ENCODE peak calls at places on chromosomes 12 and 14, in six cellular contexts. K is cerebellar cortex, J is NCI-H1694, R is HEK293T, T is NCI-H1105 treated with DMSO at 0.1 percent for 48 hours, N is amniotic stem cell. Z is an unnamed sample.

GRCh38 chr12:54596526-54596946 is 8.1 kb upstream of the PPP1R1A start:
- DNase-seq in K (peak; percentile 84), J (peak; percentile 6), R (peak; percentile 74), T (peak; percentile 38), N (peak; percentile 32), Z (no peak)

GRCh38 chr14:95253039-95253620 is 66.6 kb downstream of the CLMN start:
- DNase-seq in K (no peak), J (no peak), R (no peak), T (no peak), N (no peak), Z (no peak)

GRCh38 chr12:20528208-20528607 is 159.9 kb downstream of the PDE3A start:
- DNase-seq in K (no peak), J (no peak), R (no peak), T (no peak), N (no peak), Z (no peak)

GRCh38 chr14:95056476-95056875 is 100.9 kb downstream of the DICER1 start:
- DNase-seq in K (no peak), J (no peak), R (no peak), T (peak; percentile 94), N (no peak), Z (no peak)

GRCh38 chr12:88391556-88391955 is 188.7 kb downstream of the KITLG start:
- DNase-seq in K (no peak), J (no peak), R (no peak), T (no peak), N (no peak), Z (no peak)

GRCh38 chr12:78959556-78959955 is 95.0 kb downstream of the SYT1 start:
- DNase-seq in K (peak; percentile 29), J (no peak), R (no peak), T (no peak), N (no peak), Z (no peak)

GRCh38 chr12:12837025-12837872 is 24.1 kb downstream of the DDX47 start:
- DNase-seq in K (peak; percentile 55), J (peak; percentile 78), R (peak; percentile 65), T (peak; percentile 62), N (peak; percentile 61), Z (peak; percentile 83)

GRCh38 chr14:61388976-61389576 is 67.7 kb downstream of the PRKCH start:
- DNase-seq in K (no peak), J (no peak), R (no peak), T (no peak), N (no peak), Z (no peak)

GRCh38 chr12:4353785-4354208 is 25.7 kb downstream of the FGF23 start:
- DNase-seq in K (peak; percentile 5), J (peak; percentile 9), R (peak; percentile 21), T (peak; percentile 36), N (no peak), Z (no peak)

GRCh38 chr14:55752580-55753365 is 172.8 kb downstream of the KTN1 start:
- DNase-seq in K (no peak), J (no peak), R (no peak), T (peak; percentile 70), N (no peak), Z (no peak)

GRCh38 chr14:75631453-75631831 is 29.2 kb downstream of the ERG28 start:
- DNase-seq in K (no peak), J (no peak), R (no peak), T (no peak), N (no peak), Z (no peak)

GRCh38 chr14:91284146-91284790 is 39.8 kb upstream of the GPR68 start:
- DNase-seq in K (no peak), J (no peak), R (peak; percentile 52), T (no peak), N (peak; percentile 39), Z (no peak)

GRCh38 chr14:87199371-87199770 is 793.6 kb downstream of the GALC start:
- DNase-seq in K (no peak), J (no peak), R (no peak), T (no peak), N (no peak), Z (no peak)

GRCh38 chr12:104258476-104259067 is 43.0 kb downstream of the TXNRD1 start:
- DNase-seq in K (no peak), J (no peak), R (no peak), T (no peak), N (no peak), Z (no peak)

GRCh38 chr14:39015360-39015961 is 87.6 kb downstream of the SEC23A start:
- DNase-seq in K (peak; percentile 35), J (peak; percentile 68), R (peak; percentile 34), T (peak; percentile 68), N (no peak), Z (no peak)

GRCh38 chr12:20099395-20099976 is 268.9 kb upstream of the PDE3A start:
- DNase-seq in K (no peak), J (no peak), R (no peak), T (no peak), N (no peak), Z (no peak)

GRCh38 chr14:50008562-50009355 is 107.6 kb downstream of the VCPKMT start:
- DNase-seq in K (no peak), J (no peak), R (no peak), T (no peak), N (no peak), Z (no peak)

GRCh38 chr14:75521415-75522199 is 662 bp upstream of the BATF start:
- DNase-seq in K (no peak), J (no peak), R (no peak), T (no peak), N (no peak), Z (no peak)

GRCh38 chr12:40784102-40784501 is 91.9 kb downstream of the CNTN1 start:
- DNase-seq in K (no peak), J (no peak), R (no peak), T (no peak), N (no peak), Z (no peak)

GRCh38 chr12:132494294-132495164 is 4.6 kb downstream of the FBRSL1 start:
- DNase-seq in K (no peak), J (no peak), R (no peak), T (no peak), N (no peak), Z (no peak)

GRCh38 chr14:103402700-103403099 is 17.5 kb downstream of the MARK3 start:
- DNase-seq in K (no peak), J (no peak), R (peak; percentile 38), T (no peak), N (no peak), Z (no peak)

GRCh38 chr14:61588419-61588901 is 106.9 kb upstream of the HIF1A start:
- DNase-seq in K (no peak), J (no peak), R (no peak), T (no peak), N (no peak), Z (no peak)

GRCh38 chr12:54052745-54053624 is 650 bp upstream of the HOXC4 start:
- DNase-seq in K (no peak), J (no peak), R (peak; percentile 41), T (no peak), N (no peak), Z (no peak)

GRCh38 chr14:69654109-69654508 is 42.7 kb downstream of the SUSD6 start:
- DNase-seq in K (no peak), J (no peak), R (no peak), T (no peak), N (no peak), Z (no peak)

GRCh38 chr12:47272412-47273190 is 192.8 kb upstream of the AMIGO2 start:
- DNase-seq in K (no peak), J (no peak), R (no peak), T (no peak), N (no peak), Z (no peak)

GRCh38 chr12:3998968-3999792 is 126.0 kb upstream of the PARP11 start:
- DNase-seq in K (no peak), J (no peak), R (no peak), T (no peak), N (no peak), Z (no peak)

GRCh38 chr12:124440841-124441381 is 126.5 kb downstream of the NCOR2 start:
- DNase-seq in K (no peak), J (no peak), R (no peak), T (no peak), N (no peak), Z (no peak)

GRCh38 chr12:11758838-11759509 is 109.5 kb downstream of the ETV6 start:
- DNase-seq in K (no peak), J (no peak), R (no peak), T (no peak), N (no peak), Z (no peak)

GRCh38 chr12:43893670-43894069 is 57.8 kb downstream of the TMEM117 start:
- DNase-seq in K (no peak), J (no peak), R (no peak), T (no peak), N (no peak), Z (no peak)

GRCh38 chr14:96126339-96126770 is 78.3 kb upstream of the BDKRB2 start:
- DNase-seq in K (no peak), J (no peak), R (no peak), T (no peak), N (no peak), Z (no peak)

GRCh38 chr12:48029811-48030650 is 25.8 kb upstream of the COL2A1 start:
- DNase-seq in K (no peak), J (no peak), R (no peak), T (no peak), N (no peak), Z (peak; percentile 63)

GRCh38 chr14:23138173-23138535 is 19.1 kb upstream of the CEBPE start:
- DNase-seq in K (no peak), J (no peak), R (no peak), T (no peak), N (no peak), Z (no peak)

GRCh38 chr14:87217023-87217422 is 776.0 kb downstream of the GALC start:
- DNase-seq in K (no peak), J (no peak), R (no peak), T (no peak), N (no peak), Z (no peak)

GRCh38 chr12:9120487-9121184 is 4.9 kb upstream of the A2M start:
- DNase-seq in K (no peak), J (no peak), R (no peak), T (no peak), N (no peak), Z (no peak)